ENCODE peak calls at places on chromosomes 13 and 19, in seven cellular contexts. E, B, R, X, Q, H and Z are unnamed samples.
A peak's percentile ranks its signal among the peaks of the same experiment; 100 is the strongest.

GRCh38 chr13:51230473-51231105 is 8.4 kb downstream of the FAM124A start:
- DNase-seq in B (peak; percentile 77), Q (no peak), E (peak; percentile 46), R (no peak), X (no peak), H (no peak), Z (no peak)

GRCh38 chr19:38711726-38712153 is 32.5 kb downstream of the CAPN12 start:
- DNase-seq in Q (no peak), X (no peak), R (no peak), E (no peak), H (peak; percentile 93), B (peak; percentile 68), Z (no peak)

GRCh38 chr13:110453767-110454166 is 107.8 kb downstream of the RAB20 start:
- DNase-seq in E (no peak), Q (no peak), B (no peak), R (no peak), X (no peak), H (no peak), Z (no peak)

GRCh38 chr19:43636121-43636683 is 3.4 kb downstream of the CADM4 start:
- DNase-seq in E (peak; percentile 90), H (no peak), X (no peak), Q (no peak), R (no peak), B (no peak), Z (no peak)

GRCh38 chr13:38775085-38775484 is 88.2 kb downstream of the FREM2 start:
- DNase-seq in E (no peak), B (no peak), Q (no peak), H (no peak), R (no peak), X (no peak), Z (no peak)

GRCh38 chr19:48637948-48638830 is 1.0 kb upstream of the DBP start:
- DNase-seq in Q (no peak), B (peak; percentile 83), X (peak; percentile 88), R (peak; percentile 86), H (peak; percentile 93), E (peak; percentile 96), Z (peak; percentile 97)

GRCh38 chr19:38247734-38248268 is 8.4 kb downstream of the PPP1R14A start:
- DNase-seq in H (no peak), X (no peak), R (no peak), E (no peak), Q (no peak), B (no peak), Z (no peak)

GRCh38 chr13:48437381-48437780 is 24.5 kb upstream of the LPAR6 start:
- DNase-seq in R (no peak), E (no peak), Q (no peak), B (peak; percentile 81), X (no peak), H (peak; percentile 93), Z (no peak)

GRCh38 chr19:1495799-1496713 is 5.1 kb downstream of the REEP6 start:
- DNase-seq in X (no peak), B (no peak), R (no peak), Q (no peak), E (no peak), H (no peak), Z (no peak)

GRCh38 chr19:21709464-21709863 is 57.9 kb downstream of the ZNF100 start:
- DNase-seq in X (no peak), E (no peak), R (no peak), Q (no peak), H (no peak), B (no peak), Z (no peak)

GRCh38 chr19:36915992-36916830 is at the start of the genes ZNF568 and ZNF829:
- DNase-seq in X (peak; percentile 55), R (peak; percentile 88), B (peak; percentile 94), Q (peak; percentile 78), E (peak; percentile 98), H (peak; percentile 94), Z (peak; percentile 86)

GRCh38 chr13:97274782-97275252 is 52.7 kb downstream of the MBNL2 start:
- DNase-seq in B (no peak), E (no peak), R (no peak), Q (no peak), H (no peak), X (no peak), Z (no peak)

GRCh38 chr13:64725492-64725891 is 2504.6 kb downstream of the PCDH9 start:
- DNase-seq in X (no peak), R (no peak), B (no peak), H (no peak), Q (no peak), E (no peak), Z (no peak)

GRCh38 chr19:28960986-28961705 is 251.8 kb downstream of the UQCRFS1 start:
- DNase-seq in X (no peak), B (no peak), R (no peak), Q (no peak), H (no peak), E (no peak), Z (no peak)

GRCh38 chr13:60051754-60052153 is 112.0 kb downstream of the DIAPH3 start:
- DNase-seq in R (no peak), B (no peak), E (no peak), Q (no peak), X (no peak), H (no peak), Z (no peak)

GRCh38 chr13:72469932-72470331 is 257.5 kb downstream of the MZT1 start:
- DNase-seq in H (no peak), Q (no peak), R (no peak), X (no peak), E (peak; percentile 3), B (no peak), Z (no peak)

GRCh38 chr19:15251010-15251748 is 18.9 kb upstream of the EPHX3 start:
- DNase-seq in X (no peak), H (peak; percentile 88), E (no peak), Q (no peak), B (peak; percentile 62), R (no peak), Z (no peak)

GRCh38 chr13:89066868-89067466 is 1395.8 kb downstream of the SLITRK5 start:
- DNase-seq in B (no peak), H (no peak), E (peak; percentile 84), R (no peak), X (no peak), Q (no peak), Z (no peak)

GRCh38 chr19:6273701-6274601 is 5.8 kb downstream of the MLLT1 start:
- DNase-seq in H (peak; percentile 98), Q (no peak), B (peak; percentile 91), E (no peak), X (no peak), R (no peak), Z (peak; percentile 95)